ENCODE peak calls at places on chromosomes 7 and 10, in four cellular contexts. One of them, this sample, is unnamed. For H3K4me1, the result is how much of the 10 kb centered on the place peaks cover.

GRCh38 chr10:54800677-54801480 is at the start of gene PCDH15:
- DNase-seq in GM12878: peak
- DNase-seq in HepG2: peak
- DNase-seq in K562: no peak
- DNase-seq in this sample: peak

GRCh38 chr10:86536294-86536861 is 14.8 kb upstream of the WAPL start:
- DNase-seq in K562: no peak
- DNase-seq in GM12878: no peak
- DNase-seq in HepG2: no peak
- DNase-seq in this sample: no peak

GRCh38 chr10:78272329-78272728 is 238.7 kb downstream of the RPS24 start:
- DNase-seq in GM12878: no peak
- DNase-seq in HepG2: no peak
- DNase-seq in K562: no peak
- DNase-seq in this sample: no peak

GRCh38 chr7:115475206-115475605 is 553.3 kb downstream of the MDFIC start:
- DNase-seq in K562: no peak
- DNase-seq in GM12878: no peak
- DNase-seq in HepG2: no peak
- DNase-seq in this sample: no peak

GRCh38 chr10:112666070-112666469 is 219.1 kb downstream of the VTI1A start:
- DNase-seq in GM12878: no peak
- DNase-seq in K562: no peak
- DNase-seq in HepG2: no peak
- DNase-seq in this sample: no peak

GRCh38 chr10:70508912-70509366 is 30.4 kb downstream of the PALD1 start:
- DNase-seq in K562: no peak
- DNase-seq in HepG2: no peak
- DNase-seq in GM12878: no peak
- DNase-seq in this sample: peak

GRCh38 chr7:45021604-45022296 is 21.7 kb downstream of the CCM2 start:
- DNase-seq in HepG2: no peak
- DNase-seq in GM12878: peak
- DNase-seq in K562: no peak
- DNase-seq in this sample: no peak

GRCh38 chr7:133481676-133482075 is 228.8 kb downstream of the EXOC4 start:
- DNase-seq in K562: peak
- DNase-seq in HepG2: no peak
- DNase-seq in GM12878: no peak
- DNase-seq in this sample: no peak

GRCh38 chr7:44216521-44217030 is 15.8 kb downstream of the YKT6 start:
- DNase-seq in GM12878: no peak
- DNase-seq in HepG2: no peak
- DNase-seq in K562: no peak
- DNase-seq in this sample: peak

GRCh38 chr7:12139421-12139820 is 71.7 kb upstream of the TMEM106B start:
- DNase-seq in HepG2: no peak
- DNase-seq in K562: no peak
- DNase-seq in GM12878: no peak
- DNase-seq in this sample: no peak

GRCh38 chr7:39526676-39527075 is 39.5 kb upstream of the YAE1 start:
- DNase-seq in GM12878: no peak
- DNase-seq in HepG2: no peak
- DNase-seq in K562: no peak
- DNase-seq in this sample: no peak

GRCh38 chr10:31157125-31157983 is 125.7 kb upstream of the ZNF438 start:
- DNase-seq in HepG2: no peak
- DNase-seq in GM12878: no peak
- DNase-seq in K562: no peak
- DNase-seq in this sample: no peak

GRCh38 chr10:104336829-104337526 is 1.3 kb downstream of the ITPRIP start:
- DNase-seq in GM12878: no peak
- DNase-seq in HepG2: peak
- DNase-seq in K562: no peak
- DNase-seq in this sample: no peak

GRCh38 chr7:7099584-7100014 is 82.7 kb upstream of the C1GALT1 start:
- DNase-seq in GM12878: no peak
- DNase-seq in HepG2: peak
- DNase-seq in K562: peak
- DNase-seq in this sample: no peak

GRCh38 chr7:74709880-74710671 is 52.6 kb downstream of the GTF2I start:
- DNase-seq in K562: no peak
- DNase-seq in HepG2: no peak
- DNase-seq in GM12878: no peak
- DNase-seq in this sample: no peak

GRCh38 chr10:104437226-104437625 is 83.6 kb downstream of the CFAP58 start:
- DNase-seq in HepG2: no peak
- DNase-seq in K562: no peak
- DNase-seq in GM12878: no peak
- DNase-seq in this sample: no peak

GRCh38 chr10:54983255-54983654 is 182.2 kb upstream of the PCDH15 start:
- DNase-seq in K562: no peak
- DNase-seq in HepG2: no peak
- DNase-seq in GM12878: no peak
- DNase-seq in this sample: no peak

GRCh38 chr7:91892099-91892788 is 11.7 kb upstream of the MTERF1 start:
- DNase-seq in K562: no peak
- DNase-seq in GM12878: no peak
- DNase-seq in HepG2: no peak
- DNase-seq in this sample: no peak

GRCh38 chr10:121702351-121703320 is 104.4 kb upstream of the FGFR2 start:
- DNase-seq in HepG2: peak
- DNase-seq in K562: no peak
- DNase-seq in GM12878: no peak
- DNase-seq in this sample: no peak

GRCh38 chr10:96097865-96098264 is 32.2 kb upstream of the ZNF518A start:
- DNase-seq in GM12878: no peak
- DNase-seq in HepG2: no peak
- DNase-seq in K562: no peak
- DNase-seq in this sample: no peak

GRCh38 chr10:88499569-88500470 is 83.3 kb downstream of the RNLS start:
- DNase-seq in K562: no peak
- DNase-seq in HepG2: no peak
- DNase-seq in GM12878: no peak
- DNase-seq in this sample: no peak

GRCh38 chr10:62506371-62506770 is 132.2 kb downstream of the ZNF365 start:
- DNase-seq in GM12878: no peak
- DNase-seq in HepG2: no peak
- DNase-seq in K562: no peak
- DNase-seq in this sample: no peak

GRCh38 chr10:130637271-130637670 is 501.1 kb downstream of the GLRX3 start:
- DNase-seq in K562: no peak
- DNase-seq in HepG2: no peak
- DNase-seq in GM12878: no peak
- DNase-seq in this sample: no peak

GRCh38 chr10:77732213-77733003 is 94.8 kb upstream of the KCNMA1 start:
- DNase-seq in HepG2: no peak
- DNase-seq in GM12878: no peak
- DNase-seq in K562: no peak
- DNase-seq in this sample: no peak

GRCh38 chr7:148527717-148528168 is 62.8 kb upstream of the C7orf33 start:
- DNase-seq in K562: peak
- DNase-seq in GM12878: peak
- DNase-seq in HepG2: peak
- DNase-seq in this sample: peak

GRCh38 chr10:79195091-79195923 is 126.5 kb downstream of the ZMIZ1 start:
- DNase-seq in K562: peak
- DNase-seq in HepG2: peak
- DNase-seq in GM12878: no peak
- DNase-seq in this sample: peak

DNA sequence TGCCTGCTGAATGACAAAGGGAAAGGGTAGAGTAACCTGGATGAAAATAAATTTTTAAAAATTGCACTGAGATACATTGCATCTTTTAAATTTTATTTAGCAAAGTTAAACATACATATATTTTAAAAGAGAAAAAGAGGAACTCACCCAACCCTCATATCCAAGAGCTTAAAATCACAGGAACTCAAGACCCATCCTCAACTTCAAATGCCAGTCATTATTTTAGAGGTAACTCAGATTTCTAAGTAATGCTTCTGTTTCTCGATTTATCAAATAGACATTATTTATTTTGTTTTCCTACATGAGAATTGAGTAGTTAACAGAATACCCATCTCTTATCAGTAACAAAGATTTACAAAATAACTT is 32.4 kb upstream of the KMT2E start:
- DNase-seq in GM12878: no peak
- DNase-seq in K562: no peak
- DNase-seq in HepG2: no peak
- DNase-seq in this sample: no peak
- H3K4me1 ChIP-seq in GM12878: under half
- H3K4me1 ChIP-seq in K562: under half
- H3K4me1 ChIP-seq in HepG2: under half
- H3K4me1 ChIP-seq in this sample: half or more

DNA sequence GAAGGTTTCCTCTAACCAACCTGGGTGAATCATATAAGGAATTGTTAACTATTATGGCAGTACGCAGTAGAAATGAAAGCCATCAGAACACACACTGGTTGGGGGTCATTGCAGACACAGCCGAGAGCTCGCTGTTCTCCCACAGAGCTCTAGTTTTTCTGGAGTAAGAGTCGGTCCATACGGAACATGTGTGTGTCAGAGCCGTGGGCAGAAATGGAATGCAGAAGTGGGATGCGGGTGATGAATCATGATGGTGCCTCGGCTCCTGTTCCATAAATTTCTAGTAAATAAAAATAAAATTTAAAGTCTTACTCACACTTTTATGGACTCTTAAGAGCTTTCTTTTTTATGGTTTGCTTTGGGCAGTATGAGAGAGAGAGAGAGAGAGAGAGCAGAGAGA is 98.9 kb upstream of the PFKP start:
- DNase-seq in GM12878: no peak
- DNase-seq in K562: no peak
- DNase-seq in HepG2: no peak
- DNase-seq in this sample: no peak
- TF ChIP-seq GABPA in GM12878: no peak
- TF ChIP-seq GABPA in K562: no peak
- TF ChIP-seq GABPA in HepG2: no peak
- TF ChIP-seq GABPA in this sample: no peak

DNA sequence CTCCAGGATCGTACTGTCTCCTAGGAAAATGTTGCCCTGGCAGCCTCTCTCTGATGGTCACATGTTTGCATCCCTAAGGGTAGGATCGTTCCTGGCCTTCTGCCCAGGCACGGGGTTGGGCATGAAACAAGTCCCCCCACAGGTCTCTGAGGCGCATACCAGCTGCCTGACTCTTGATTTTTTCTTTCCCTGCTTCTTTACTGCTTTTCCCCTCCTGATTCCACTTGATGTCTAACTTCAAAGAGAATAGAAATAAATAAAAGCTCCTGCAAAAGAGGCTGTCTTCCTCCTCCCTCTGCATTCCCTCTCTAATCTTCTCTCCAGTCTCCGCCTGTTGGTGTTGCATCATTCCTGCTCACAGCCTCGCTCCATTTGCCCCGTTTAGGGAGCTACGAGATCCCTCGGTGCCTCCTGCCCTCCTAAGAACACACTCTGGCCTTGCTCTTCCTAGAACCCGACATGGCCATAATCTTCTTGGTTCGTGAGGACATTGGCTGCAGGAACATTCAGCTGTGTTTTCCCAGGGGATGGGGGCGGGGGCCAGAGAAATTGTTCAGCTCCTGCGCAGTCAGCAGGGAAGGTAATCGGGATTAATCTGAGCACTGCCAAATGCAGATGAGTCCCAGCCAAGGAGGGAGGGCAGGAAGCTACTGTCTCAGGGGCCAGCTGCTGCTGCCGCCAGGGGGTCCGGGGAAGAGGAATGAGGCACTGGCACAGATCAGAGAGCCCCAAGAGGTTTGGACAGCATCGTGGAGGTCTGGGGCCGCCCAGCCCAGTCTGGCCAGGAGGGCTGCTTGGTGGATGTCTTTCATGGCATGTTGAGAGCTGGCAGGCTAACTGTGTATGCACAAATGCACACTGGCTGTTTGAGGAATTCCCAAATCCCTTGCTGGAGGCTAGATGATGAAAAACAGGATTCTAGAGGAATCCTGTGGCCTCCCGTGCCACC is 26.1 kb downstream of the LEP start:
- DNase-seq in HepG2: peak
- DNase-seq in GM12878: no peak
- DNase-seq in K562: no peak
- DNase-seq in this sample: peak
- TF ChIP-seq ZBTB33 in HepG2: no peak
- TF ChIP-seq ZBTB33 in GM12878: no peak
- TF ChIP-seq ZBTB33 in K562: peak
- TF ChIP-seq ZBTB33 in this sample: no peak

GRCh38 chr10:100743626-100744135 is 1.7 kb upstream of the PAX2 start:
- DNase-seq in GM12878: no peak
- DNase-seq in K562: peak
- DNase-seq in HepG2: peak
- DNase-seq in this sample: peak

GRCh38 chr10:100741386-100742066 is 3.9 kb upstream of the PAX2 start:
- DNase-seq in K562: no peak
- DNase-seq in GM12878: no peak
- DNase-seq in HepG2: no peak
- DNase-seq in this sample: no peak

GRCh38 chr10:100740476-100741341 is 4.7 kb upstream of the PAX2 start:
- DNase-seq in GM12878: no peak
- DNase-seq in HepG2: no peak
- DNase-seq in K562: no peak
- DNase-seq in this sample: no peak

GRCh38 chr10:100742936-100743335 is 2.4 kb upstream of the PAX2 start:
- DNase-seq in HepG2: no peak
- DNase-seq in GM12878: no peak
- DNase-seq in K562: no peak
- DNase-seq in this sample: no peak

GRCh38 chr10:100742067-100742771 is 3.2 kb upstream of the PAX2 start:
- DNase-seq in GM12878: no peak
- DNase-seq in HepG2: no peak
- DNase-seq in K562: no peak
- DNase-seq in this sample: peak
- H3K4me1 ChIP-seq in GM12878: under half
- H3K4me1 ChIP-seq in HepG2: under half
- H3K4me1 ChIP-seq in K562: under half
- H3K4me1 ChIP-seq in this sample: under half

GRCh38 chr10:46516660-46517416 is 39.6 kb downstream of the GPRIN2 start:
- DNase-seq in K562: no peak
- DNase-seq in GM12878: no peak
- DNase-seq in HepG2: no peak
- DNase-seq in this sample: no peak

GRCh38 chr10:46514899-46515298 is 41.6 kb downstream of the GPRIN2 start:
- DNase-seq in HepG2: no peak
- DNase-seq in K562: no peak
- DNase-seq in GM12878: no peak
- DNase-seq in this sample: no peak

GRCh38 chr10:46517541-46517940 is 38.9 kb downstream of the GPRIN2 start:
- DNase-seq in K562: no peak
- DNase-seq in GM12878: no peak
- DNase-seq in HepG2: no peak
- DNase-seq in this sample: no peak

GRCh38 chr10:46515402-46516192 is 40.9 kb downstream of the GPRIN2 start:
- DNase-seq in K562: no peak
- DNase-seq in GM12878: no peak
- DNase-seq in HepG2: no peak
- DNase-seq in this sample: no peak

GRCh38 chr10:46514431-46514861 is 42.0 kb downstream of the GPRIN2 start:
- DNase-seq in HepG2: no peak
- DNase-seq in GM12878: no peak
- DNase-seq in K562: no peak
- DNase-seq in this sample: no peak
- TF ChIP-seq GABPA in HepG2: no peak
- TF ChIP-seq GABPA in GM12878: no peak
- TF ChIP-seq GABPA in K562: no peak
- TF ChIP-seq GABPA in this sample: no peak